ENCODE peak calls at places on chromosomes 3 and 15, in four cellular contexts. One of them, this sample, is unnamed.

GRCh38 chr3:146233487-146233886 is 17.4 kb downstream of the PLSCR4 start:
- DNase-seq in SHP77: no peak
- DNase-seq in germinal center: no peak
- DNase-seq in H9: no peak
- DNase-seq in this sample: no peak

GRCh38 chr3:136734382-136735070 is 17.7 kb downstream of the STAG1 start:
- DNase-seq in SHP77: no peak
- DNase-seq in germinal center: peak; percentile 11
- DNase-seq in H9: no peak
- DNase-seq in this sample: no peak

GRCh38 chr3:113284453-113285050 is 73.2 kb downstream of the BOC start:
- DNase-seq in SHP77: no peak
- DNase-seq in germinal center: no peak
- DNase-seq in H9: no peak
- DNase-seq in this sample: no peak

GRCh38 chr3:169256027-169256426 is 407.5 kb downstream of the MECOM start:
- DNase-seq in SHP77: no peak
- DNase-seq in germinal center: no peak
- DNase-seq in H9: no peak
- DNase-seq in this sample: no peak

GRCh38 chr3:55543228-55543627 is 56.1 kb upstream of the WNT5A start:
- DNase-seq in SHP77: no peak
- DNase-seq in germinal center: no peak
- DNase-seq in H9: no peak
- DNase-seq in this sample: no peak

GRCh38 chr3:128730521-128730920 is 4.5 kb downstream of the RAB7A start:
- DNase-seq in SHP77: no peak
- DNase-seq in germinal center: no peak
- DNase-seq in H9: no peak
- DNase-seq in this sample: no peak

GRCh38 chr3:66442254-66443249 is 58.3 kb downstream of the LRIG1 start:
- DNase-seq in SHP77: peak; percentile 83
- DNase-seq in germinal center: no peak
- DNase-seq in H9: peak; percentile 95
- DNase-seq in this sample: peak; percentile 68

GRCh38 chr3:53837331-53837730 is 8.9 kb downstream of the CHDH start:
- DNase-seq in SHP77: no peak
- DNase-seq in germinal center: no peak
- DNase-seq in H9: no peak
- DNase-seq in this sample: no peak

GRCh38 chr15:101128191-101128590 is 123.7 kb downstream of the CHSY1 start:
- DNase-seq in SHP77: no peak
- DNase-seq in germinal center: no peak
- DNase-seq in H9: no peak
- DNase-seq in this sample: no peak

GRCh38 chr3:83065861-83066260 is 1304.4 kb upstream of the GBE1 start:
- DNase-seq in SHP77: no peak
- DNase-seq in germinal center: no peak
- DNase-seq in H9: no peak
- DNase-seq in this sample: no peak

GRCh38 chr15:43828061-43828657 is 1.4 kb downstream of the WDR76 start:
- DNase-seq in SHP77: no peak
- DNase-seq in germinal center: peak; percentile 22
- DNase-seq in H9: no peak
- DNase-seq in this sample: no peak

GRCh38 chr15:88657326-88658069 is 18.7 kb downstream of the ISG20 start:
- DNase-seq in SHP77: peak; percentile 36
- DNase-seq in germinal center: no peak
- DNase-seq in H9: peak; percentile 64
- DNase-seq in this sample: no peak